ENCODE peak calls at places on chromosomes 1 and 21, in eight cellular contexts. One of them, this sample, is unnamed. For H3K4me1, the result is how much of the 10 kb centered on the place peaks cover.

GRCh38 chr1:230694464-230694863 is 19.5 kb downstream of the AGT start:
- DNase-seq in transverse colon: no peak
- DNase-seq in heart right ventricle: no peak
- DNase-seq in right cardiac atrium: no peak
- DNase-seq in CD8-positive, alpha-beta memory T cell: no peak
- DNase-seq in upper lobe of right lung: no peak
- DNase-seq in breast epithelium: no peak
- DNase-seq in IMR-90: no peak
- DNase-seq in this sample: no peak

GRCh38 chr1:25063591-25064416 is 133.7 kb upstream of the RUNX3 start:
- DNase-seq in right cardiac atrium: no peak
- DNase-seq in transverse colon: no peak
- DNase-seq in IMR-90: no peak
- DNase-seq in upper lobe of right lung: peak
- DNase-seq in CD8-positive, alpha-beta memory T cell: no peak
- DNase-seq in breast epithelium: no peak
- DNase-seq in heart right ventricle: no peak
- DNase-seq in this sample: no peak

GRCh38 chr1:115677570-115677969 is 35.8 kb downstream of the VANGL1 start:
- DNase-seq in right cardiac atrium: no peak
- DNase-seq in upper lobe of right lung: no peak
- DNase-seq in breast epithelium: no peak
- DNase-seq in heart right ventricle: no peak
- DNase-seq in transverse colon: no peak
- DNase-seq in CD8-positive, alpha-beta memory T cell: no peak
- DNase-seq in IMR-90: no peak
- DNase-seq in this sample: no peak

GRCh38 chr21:36613554-36613953 is 85.4 kb upstream of the SIM2 start:
- DNase-seq in upper lobe of right lung: no peak
- DNase-seq in right cardiac atrium: no peak
- DNase-seq in breast epithelium: no peak
- DNase-seq in heart right ventricle: no peak
- DNase-seq in IMR-90: no peak
- DNase-seq in CD8-positive, alpha-beta memory T cell: no peak
- DNase-seq in transverse colon: no peak
- DNase-seq in this sample: no peak

GRCh38 chr1:29761159-29761928 is 525.0 kb downstream of the PTPRU start:
- DNase-seq in breast epithelium: no peak
- DNase-seq in heart right ventricle: no peak
- DNase-seq in upper lobe of right lung: no peak
- DNase-seq in transverse colon: no peak
- DNase-seq in CD8-positive, alpha-beta memory T cell: no peak
- DNase-seq in IMR-90: no peak
- DNase-seq in right cardiac atrium: no peak
- DNase-seq in this sample: no peak

GRCh38 chr1:210663730-210664573 is 335.2 kb downstream of the HHAT start:
- DNase-seq in transverse colon: no peak
- DNase-seq in right cardiac atrium: no peak
- DNase-seq in upper lobe of right lung: no peak
- DNase-seq in breast epithelium: no peak
- DNase-seq in CD8-positive, alpha-beta memory T cell: no peak
- DNase-seq in heart right ventricle: no peak
- DNase-seq in IMR-90: no peak
- DNase-seq in this sample: no peak

GRCh38 chr1:222618001-222618879 is at the start of gene MIA3:
- DNase-seq in transverse colon: peak
- DNase-seq in IMR-90: peak
- DNase-seq in right cardiac atrium: peak
- DNase-seq in breast epithelium: peak
- DNase-seq in heart right ventricle: no peak
- DNase-seq in CD8-positive, alpha-beta memory T cell: peak
- DNase-seq in upper lobe of right lung: peak
- DNase-seq in this sample: peak

GRCh38 chr1:157955269-157955668 is 38.2 kb upstream of the KIRREL1 start:
- DNase-seq in breast epithelium: no peak
- DNase-seq in upper lobe of right lung: no peak
- DNase-seq in CD8-positive, alpha-beta memory T cell: no peak
- DNase-seq in right cardiac atrium: no peak
- DNase-seq in transverse colon: no peak
- DNase-seq in heart right ventricle: no peak
- DNase-seq in IMR-90: no peak
- DNase-seq in this sample: no peak

GRCh38 chr1:184497962-184498723 is 111.3 kb downstream of the C1orf21 start:
- DNase-seq in IMR-90: no peak
- DNase-seq in transverse colon: no peak
- DNase-seq in upper lobe of right lung: no peak
- DNase-seq in CD8-positive, alpha-beta memory T cell: no peak
- DNase-seq in heart right ventricle: no peak
- DNase-seq in right cardiac atrium: no peak
- DNase-seq in breast epithelium: no peak
- DNase-seq in this sample: no peak

GRCh38 chr1:173406783-173407230 is 70.3 kb upstream of the PRDX6 start:
- DNase-seq in transverse colon: peak
- DNase-seq in upper lobe of right lung: no peak
- DNase-seq in heart right ventricle: no peak
- DNase-seq in IMR-90: no peak
- DNase-seq in right cardiac atrium: no peak
- DNase-seq in CD8-positive, alpha-beta memory T cell: no peak
- DNase-seq in breast epithelium: no peak
- DNase-seq in this sample: no peak

GRCh38 chr1:52601976-52602327 is 219 bp upstream of the GPX7 start:
- DNase-seq in upper lobe of right lung: no peak
- DNase-seq in transverse colon: no peak
- DNase-seq in right cardiac atrium: no peak
- DNase-seq in heart right ventricle: no peak
- DNase-seq in breast epithelium: no peak
- DNase-seq in CD8-positive, alpha-beta memory T cell: no peak
- DNase-seq in IMR-90: no peak
- DNase-seq in this sample: no peak

GRCh38 chr1:153032677-153033308 is 1.8 kb downstream of the SPRR1B start:
- DNase-seq in transverse colon: no peak
- DNase-seq in heart right ventricle: no peak
- DNase-seq in upper lobe of right lung: no peak
- DNase-seq in right cardiac atrium: no peak
- DNase-seq in CD8-positive, alpha-beta memory T cell: no peak
- DNase-seq in breast epithelium: no peak
- DNase-seq in IMR-90: peak
- DNase-seq in this sample: no peak

GRCh38 chr1:32881871-32882850 is 4.1 kb upstream of the HPCA start:
- DNase-seq in heart right ventricle: peak
- DNase-seq in breast epithelium: no peak
- DNase-seq in upper lobe of right lung: no peak
- DNase-seq in right cardiac atrium: peak
- DNase-seq in CD8-positive, alpha-beta memory T cell: no peak
- DNase-seq in IMR-90: no peak
- DNase-seq in transverse colon: no peak
- DNase-seq in this sample: peak

GRCh38 chr21:43880111-43880985 is 15.3 kb downstream of the AGPAT3 start:
- DNase-seq in CD8-positive, alpha-beta memory T cell: no peak
- DNase-seq in breast epithelium: peak
- DNase-seq in IMR-90: peak
- DNase-seq in transverse colon: no peak
- DNase-seq in heart right ventricle: no peak
- DNase-seq in right cardiac atrium: no peak
- DNase-seq in upper lobe of right lung: peak
- DNase-seq in this sample: peak

GRCh38 chr1:116850436-116850835 is 59.3 kb upstream of the PTGFRN start:
- DNase-seq in IMR-90: no peak
- DNase-seq in transverse colon: no peak
- DNase-seq in heart right ventricle: no peak
- DNase-seq in upper lobe of right lung: no peak
- DNase-seq in breast epithelium: no peak
- DNase-seq in right cardiac atrium: no peak
- DNase-seq in CD8-positive, alpha-beta memory T cell: no peak
- DNase-seq in this sample: no peak

GRCh38 chr1:241411776-241412338 is 54.9 kb upstream of the RGS7 start:
- DNase-seq in heart right ventricle: no peak
- DNase-seq in breast epithelium: no peak
- DNase-seq in IMR-90: no peak
- DNase-seq in transverse colon: no peak
- DNase-seq in upper lobe of right lung: no peak
- DNase-seq in right cardiac atrium: no peak
- DNase-seq in CD8-positive, alpha-beta memory T cell: no peak
- DNase-seq in this sample: no peak

GRCh38 chr1:61993331-61993961 is 201.2 kb upstream of the L1TD1 start:
- DNase-seq in upper lobe of right lung: no peak
- DNase-seq in right cardiac atrium: no peak
- DNase-seq in transverse colon: no peak
- DNase-seq in IMR-90: no peak
- DNase-seq in breast epithelium: peak
- DNase-seq in heart right ventricle: no peak
- DNase-seq in CD8-positive, alpha-beta memory T cell: no peak
- DNase-seq in this sample: no peak

GRCh38 chr1:205061227-205061626 is 18.2 kb downstream of the CNTN2 start:
- DNase-seq in transverse colon: no peak
- DNase-seq in heart right ventricle: no peak
- DNase-seq in CD8-positive, alpha-beta memory T cell: no peak
- DNase-seq in right cardiac atrium: no peak
- DNase-seq in IMR-90: no peak
- DNase-seq in breast epithelium: no peak
- DNase-seq in upper lobe of right lung: no peak
- DNase-seq in this sample: no peak

GRCh38 chr1:50424045-50424939 is 1.0 kb upstream of the DMRTA2 start:
- DNase-seq in heart right ventricle: no peak
- DNase-seq in IMR-90: no peak
- DNase-seq in right cardiac atrium: no peak
- DNase-seq in transverse colon: no peak
- DNase-seq in upper lobe of right lung: no peak
- DNase-seq in breast epithelium: no peak
- DNase-seq in CD8-positive, alpha-beta memory T cell: no peak
- DNase-seq in this sample: no peak

GRCh38 chr1:182253319-182253718 is 138.3 kb downstream of the GLUL start:
- DNase-seq in IMR-90: no peak
- DNase-seq in transverse colon: no peak
- DNase-seq in heart right ventricle: no peak
- DNase-seq in right cardiac atrium: no peak
- DNase-seq in CD8-positive, alpha-beta memory T cell: no peak
- DNase-seq in breast epithelium: no peak
- DNase-seq in upper lobe of right lung: no peak
- DNase-seq in this sample: no peak

GRCh38 chr1:182257369-182258063 is 134.1 kb downstream of the GLUL start:
- DNase-seq in heart right ventricle: no peak
- DNase-seq in IMR-90: no peak
- DNase-seq in upper lobe of right lung: no peak
- DNase-seq in breast epithelium: no peak
- DNase-seq in transverse colon: no peak
- DNase-seq in CD8-positive, alpha-beta memory T cell: no peak
- DNase-seq in right cardiac atrium: no peak
- DNase-seq in this sample: no peak

GRCh38 chr1:182259229-182259872 is 132.2 kb downstream of the GLUL start:
- DNase-seq in breast epithelium: peak
- DNase-seq in heart right ventricle: no peak
- DNase-seq in right cardiac atrium: peak
- DNase-seq in transverse colon: peak
- DNase-seq in CD8-positive, alpha-beta memory T cell: peak
- DNase-seq in upper lobe of right lung: peak
- DNase-seq in IMR-90: no peak
- DNase-seq in this sample: peak

GRCh38 chr1:182251561-182251960 is 140.0 kb downstream of the GLUL start:
- DNase-seq in heart right ventricle: no peak
- DNase-seq in right cardiac atrium: no peak
- DNase-seq in CD8-positive, alpha-beta memory T cell: no peak
- DNase-seq in transverse colon: no peak
- DNase-seq in IMR-90: no peak
- DNase-seq in upper lobe of right lung: no peak
- DNase-seq in breast epithelium: no peak
- DNase-seq in this sample: no peak

DNA sequence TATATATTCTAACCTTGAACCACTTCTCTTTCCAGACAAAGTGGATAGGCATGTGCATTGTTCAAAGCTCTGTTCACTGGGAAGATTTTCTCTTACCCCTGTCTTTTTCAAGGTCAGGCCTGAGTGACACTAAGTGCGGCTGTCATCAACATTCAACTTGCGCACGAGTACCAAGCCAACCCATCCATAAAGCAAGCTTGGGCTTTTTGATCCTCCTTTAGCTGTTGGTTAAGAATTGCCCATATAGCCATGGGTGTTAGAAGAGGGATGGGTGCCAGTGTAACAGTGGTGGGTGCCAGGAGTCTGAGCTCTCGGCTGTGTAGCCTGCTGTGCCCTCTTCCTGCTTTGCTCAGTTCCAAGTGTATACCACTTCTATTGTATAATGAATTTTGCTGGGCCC is 136.1 kb downstream of the GLUL start:
- DNase-seq in CD8-positive, alpha-beta memory T cell: no peak
- DNase-seq in heart right ventricle: no peak
- DNase-seq in right cardiac atrium: no peak
- DNase-seq in IMR-90: no peak
- DNase-seq in upper lobe of right lung: no peak
- DNase-seq in transverse colon: no peak
- DNase-seq in breast epithelium: no peak
- DNase-seq in this sample: no peak
- H3K4me3 ChIP-seq in CD8-positive, alpha-beta memory T cell: no peak
- H3K4me3 ChIP-seq in heart right ventricle: no peak
- H3K4me3 ChIP-seq in right cardiac atrium: no peak
- H3K4me3 ChIP-seq in IMR-90: no peak
- H3K4me3 ChIP-seq in upper lobe of right lung: no peak
- H3K4me3 ChIP-seq in transverse colon: no peak
- H3K4me3 ChIP-seq in breast epithelium: no peak
- H3K4me3 ChIP-seq in this sample: no peak

DNA sequence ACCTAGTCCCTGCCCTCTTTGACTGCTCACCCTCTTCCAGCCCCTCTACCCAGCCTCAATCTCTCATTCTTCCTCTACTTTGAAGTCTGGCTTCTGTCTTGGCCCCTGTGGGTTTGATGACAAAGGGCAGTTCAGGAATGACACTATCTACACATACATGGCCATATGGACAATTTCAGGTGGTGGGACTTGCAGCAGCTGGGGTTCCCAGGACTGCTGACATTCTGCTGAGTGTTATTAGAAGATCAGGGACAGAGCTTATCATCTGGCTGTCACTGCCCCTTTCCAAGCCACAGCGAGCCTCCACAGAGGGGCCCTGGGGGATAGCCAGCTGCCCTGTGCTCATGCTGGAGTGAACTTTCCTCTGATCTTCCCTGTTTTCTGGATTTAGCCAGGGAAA is 97.4 kb upstream of the IPO9 start:
- DNase-seq in CD8-positive, alpha-beta memory T cell: no peak
- DNase-seq in heart right ventricle: peak
- DNase-seq in right cardiac atrium: peak
- DNase-seq in breast epithelium: no peak
- DNase-seq in IMR-90: no peak
- DNase-seq in upper lobe of right lung: no peak
- DNase-seq in transverse colon: no peak
- DNase-seq in this sample: no peak
- H3K4me1 ChIP-seq in CD8-positive, alpha-beta memory T cell: under half
- H3K4me1 ChIP-seq in heart right ventricle: half or more
- H3K4me1 ChIP-seq in right cardiac atrium: under half
- H3K4me1 ChIP-seq in breast epithelium: under half
- H3K4me1 ChIP-seq in IMR-90: under half
- H3K4me1 ChIP-seq in upper lobe of right lung: under half
- H3K4me1 ChIP-seq in transverse colon: under half
- H3K4me1 ChIP-seq in this sample: under half

GRCh38 chr1:234489692-234490065 is 10.7 kb upstream of the TARBP1 start:
- DNase-seq in IMR-90: no peak
- DNase-seq in upper lobe of right lung: no peak
- DNase-seq in heart right ventricle: no peak
- DNase-seq in transverse colon: no peak
- DNase-seq in CD8-positive, alpha-beta memory T cell: no peak
- DNase-seq in breast epithelium: no peak
- DNase-seq in right cardiac atrium: no peak
- DNase-seq in this sample: no peak
- H3K4me3 ChIP-seq in IMR-90: no peak
- H3K4me3 ChIP-seq in upper lobe of right lung: no peak
- H3K4me3 ChIP-seq in heart right ventricle: no peak
- H3K4me3 ChIP-seq in transverse colon: no peak
- H3K4me3 ChIP-seq in CD8-positive, alpha-beta memory T cell: no peak
- H3K4me3 ChIP-seq in breast epithelium: no peak
- H3K4me3 ChIP-seq in right cardiac atrium: no peak
- H3K4me3 ChIP-seq in this sample: no peak

GRCh38 chr1:160755864-160756616 is 17.0 kb downstream of the SLAMF7 start:
- DNase-seq in upper lobe of right lung: no peak
- DNase-seq in heart right ventricle: no peak
- DNase-seq in right cardiac atrium: no peak
- DNase-seq in breast epithelium: no peak
- DNase-seq in IMR-90: no peak
- DNase-seq in transverse colon: no peak
- DNase-seq in CD8-positive, alpha-beta memory T cell: no peak
- DNase-seq in this sample: no peak
- H3K4me1 ChIP-seq in upper lobe of right lung: under half
- H3K4me1 ChIP-seq in heart right ventricle: under half
- H3K4me1 ChIP-seq in right cardiac atrium: under half
- H3K4me1 ChIP-seq in breast epithelium: under half
- H3K4me1 ChIP-seq in IMR-90: under half
- H3K4me1 ChIP-seq in transverse colon: under half
- H3K4me1 ChIP-seq in CD8-positive, alpha-beta memory T cell: half or more
- H3K4me1 ChIP-seq in this sample: under half